ENCODE peak calls at places on chromosomes 13 and 19, in four cellular contexts. Y is ovary, A is SK-N-SH, W is tibial nerve. G is an unnamed sample.
A peak's percentile ranks its signal among the peaks of the same experiment; 100 is the strongest.

GRCh38 chr13:75787249-75787940 is 151.3 kb downstream of the LMO7 start:
- DNase-seq in A (no peak), W (no peak), Y (no peak), G (no peak)

GRCh38 chr19:13176345-13176744 is 26.1 kb downstream of the IER2 start:
- DNase-seq in Y (no peak), A (no peak), W (no peak), G (no peak)

GRCh38 chr13:107124129-107124718 is 556.3 kb upstream of the ARGLU1 start:
- DNase-seq in W (no peak), Y (no peak), A (peak; percentile 21), G (no peak)

GRCh38 chr19:5953680-5954213 is 24.2 kb downstream of the RANBP3 start:
- DNase-seq in Y (no peak), W (no peak), A (no peak), G (peak; percentile 40)

GRCh38 chr19:51158474-51159129 is 16.5 kb downstream of the SIGLEC7 start:
- DNase-seq in A (peak; percentile 47), Y (no peak), W (peak; percentile 60), G (no peak)

GRCh38 chr13:68199271-68199670 is 969.1 kb upstream of the PCDH9 start:
- DNase-seq in Y (no peak), W (no peak), A (no peak), G (no peak)

GRCh38 chr13:84574851-84575250 is 692.6 kb upstream of the SLITRK1 start:
- DNase-seq in Y (no peak), W (no peak), A (peak; percentile 2), G (no peak)

GRCh38 chr19:1206733-1207301 is 1.2 kb downstream of the STK11 start:
- DNase-seq in Y (no peak), W (no peak), A (no peak), G (no peak)

GRCh38 chr19:48613852-48614435 is 932 bp downstream of the FAM83E start:
- DNase-seq in Y (no peak), W (no peak), A (no peak), G (no peak)

GRCh38 chr13:28478127-28478526 is 16.8 kb downstream of the FLT1 start:
- DNase-seq in Y (no peak), A (no peak), W (no peak), G (no peak)

GRCh38 chr13:39565036-39565949 is 37.7 kb downstream of the LHFPL6 start:
- DNase-seq in Y (no peak), W (no peak), A (no peak), G (no peak)

GRCh38 chr19:13234518-13234917 is 84.3 kb downstream of the IER2 start:
- DNase-seq in Y (no peak), A (peak; percentile 81), W (peak; percentile 8), G (no peak)

GRCh38 chr19:56637976-56638555 is 4.9 kb upstream of the SMIM17 start:
- DNase-seq in Y (peak; percentile 63), A (no peak), W (peak; percentile 30), G (no peak)

GRCh38 chr13:25733061-25733491 is 318.7 kb downstream of the SHISA2 start:
- DNase-seq in A (no peak), Y (no peak), W (no peak), G (no peak)

GRCh38 chr13:110773480-110773879 is 60.0 kb downstream of the ING1 start:
- DNase-seq in Y (no peak), W (no peak), A (no peak), G (no peak)

GRCh38 chr13:22311734-22312404 is 641.0 kb downstream of the FGF9 start:
- DNase-seq in W (peak; percentile 12), A (no peak), Y (no peak), G (peak; percentile 56)

DNA sequence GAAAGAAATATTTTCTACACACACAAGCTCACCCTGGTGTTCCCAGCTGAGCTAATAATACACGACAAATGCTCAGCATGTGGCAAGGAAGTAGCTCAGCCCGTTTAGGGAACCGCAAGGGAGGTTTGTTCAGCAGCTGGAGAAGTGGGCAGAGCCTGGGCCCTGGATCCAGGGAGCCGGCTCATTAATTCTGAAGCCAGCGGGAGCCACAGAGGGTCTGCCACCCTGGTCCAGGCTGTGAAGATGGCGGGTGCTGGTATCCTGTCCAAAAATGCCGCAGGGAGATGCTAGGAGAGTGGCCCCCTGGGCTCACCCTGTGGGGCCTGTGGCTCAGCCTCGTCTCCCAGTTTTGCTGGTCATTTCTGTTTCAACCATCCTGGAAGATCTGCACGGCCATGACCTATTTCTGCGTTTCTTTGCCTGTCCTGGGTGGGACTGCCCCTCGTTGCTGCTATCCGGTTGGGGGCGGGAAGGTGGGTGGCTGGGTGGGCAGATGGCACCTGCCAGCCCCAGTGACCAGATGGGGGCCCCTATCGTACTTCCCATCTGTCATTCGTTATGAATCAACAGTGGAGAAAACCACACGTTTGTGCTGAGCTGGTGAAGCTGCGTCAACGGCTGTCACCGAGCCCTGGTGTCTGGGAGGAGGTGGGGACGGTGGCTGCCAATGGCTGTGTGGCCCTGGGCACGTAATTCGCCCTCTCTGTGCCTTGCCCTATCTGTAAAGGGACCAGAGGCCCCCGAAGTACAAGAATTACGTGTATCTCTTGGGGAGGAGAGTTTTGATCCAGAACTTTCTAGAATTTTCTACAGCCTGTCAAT is 2.7 kb upstream of the GNA15 start:
- DNase-seq in Y (no peak), W (peak; percentile 21), A (peak; percentile 55), G (no peak)
- TF ChIP-seq EP300 in Y (no peak), W (no peak), A (no peak), G (no peak)

DNA sequence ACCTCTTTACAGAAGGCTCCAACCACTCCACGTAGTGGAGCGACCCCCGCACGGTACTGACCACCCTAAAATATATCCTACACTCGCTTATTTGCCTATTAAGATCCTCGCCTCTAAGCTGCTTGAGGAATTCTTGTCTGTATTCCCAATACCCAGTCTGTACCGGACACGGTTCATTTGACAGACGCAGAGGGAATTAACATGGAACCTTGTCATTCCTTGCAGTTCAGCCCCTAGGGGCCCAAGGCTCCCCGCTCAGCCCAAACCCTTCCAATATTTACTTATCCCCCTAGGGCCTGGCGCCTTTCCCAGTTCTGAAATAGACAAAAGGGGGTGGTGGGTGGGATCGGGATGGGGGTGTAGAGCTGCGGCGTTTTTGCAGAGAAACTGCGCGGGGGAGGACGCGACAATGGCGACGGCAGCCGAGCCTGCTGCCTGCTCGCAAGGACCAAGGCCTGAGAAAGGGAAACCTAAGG is 638 bp downstream of the AKAP8L start:
- DNase-seq in W (no peak), A (peak; percentile 54), Y (no peak), G (peak; percentile 78)
- H3K4me1 ChIP-seq in W (no peaks in the 10 kb centered on the region), A (peaks cover 41% of the 10 kb centered on the region), Y (peaks cover 24% of the 10 kb centered on the region), G (peaks cover 50% of the 10 kb centered on the region)

DNA sequence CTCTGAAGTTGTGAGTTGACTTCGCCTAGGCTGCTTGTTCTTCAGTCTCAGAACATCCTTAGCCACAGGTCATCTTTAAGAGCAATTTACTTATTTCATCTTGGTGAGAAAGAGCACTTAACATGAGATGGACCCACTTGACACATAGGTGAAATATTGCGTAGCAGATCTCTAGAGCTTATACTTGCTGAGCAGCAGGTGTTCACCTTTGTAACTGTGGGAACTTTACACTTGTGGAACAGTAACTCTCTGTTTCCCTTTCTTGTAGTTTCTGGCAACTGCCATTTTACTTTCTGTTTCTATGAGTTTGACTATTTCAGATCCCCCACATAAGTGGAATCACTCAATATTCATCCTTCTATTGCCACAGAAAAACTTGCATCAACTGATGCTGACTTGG is 95.7 kb downstream of the SLC10A2 start:
- DNase-seq in Y (no peak), A (no peak), W (no peak), G (no peak)
- TF ChIP-seq EP300 in Y (no peak), A (no peak), W (no peak), G (no peak)

GRCh38 chr19:2491130-2491801 is 15.3 kb downstream of the GADD45B start:
- DNase-seq in Y (no peak), W (no peak), A (no peak), G (no peak)
- H3K4me1 ChIP-seq in Y (peaks cover 21% of the 10 kb centered on the region), W (no peaks in the 10 kb centered on the region), A (peaks cover 18% of the 10 kb centered on the region), G (peaks cover 39% of the 10 kb centered on the region)

GRCh38 chr13:26956532-26957142 is 196.1 kb upstream of the GPR12 start:
- DNase-seq in W (no peak), A (no peak), Y (no peak), G (no peak)
- TF ChIP-seq EP300 in W (no peak), A (no peak), Y (no peak), G (no peak)